ENCODE peak calls at places on chromosomes 3 and 15, in five cellular contexts. R is WTC11, E is HepG2, L is GM12878, U is K562. H is an unnamed sample.

GRCh38 chr3:33131328-33132018 is 17.7 kb downstream of the CRTAP start:
- DNase-seq in R (peak; percentile 63), E (peak; percentile 66), L (no peak), U (peak; percentile 71), H (peak; percentile 41)

GRCh38 chr3:114565201-114565600 is 271.4 kb downstream of the TIGIT start:
- DNase-seq in R (no peak), E (no peak), L (no peak), U (no peak), H (no peak)

GRCh38 chr3:155428558-155428957 is 135.1 kb upstream of the STRIT1 start:
- DNase-seq in R (no peak), E (no peak), L (no peak), U (no peak), H (no peak)

GRCh38 chr3:174821477-174821876 is 37.7 kb upstream of the NAALADL2 start:
- DNase-seq in R (no peak), E (no peak), L (no peak), U (no peak), H (no peak)

GRCh38 chr3:194212021-194212868 is 76.3 kb downstream of the HES1 start:
- DNase-seq in R (no peak), E (no peak), L (no peak), U (no peak), H (no peak)

GRCh38 chr3:126617574-126617973 is 37.4 kb downstream of the TXNRD3 start:
- DNase-seq in R (no peak), E (no peak), L (no peak), U (no peak), H (no peak)

GRCh38 chr3:120764206-120764605 is 21.7 kb downstream of the GTF2E1 start:
- DNase-seq in R (no peak), E (no peak), L (no peak), U (no peak), H (no peak)

GRCh38 chr15:75651810-75652543 is 4.3 kb downstream of the SNX33 start:
- DNase-seq in R (no peak), E (no peak), L (no peak), U (no peak), H (no peak)

GRCh38 chr15:39188930-39189329 is 391.9 kb upstream of the THBS1 start:
- DNase-seq in R (no peak), E (peak; percentile 37), L (no peak), U (no peak), H (no peak)

GRCh38 chr3:58116985-58117384 is 93.8 kb downstream of the DNASE1L3 start:
- DNase-seq in R (no peak), E (no peak), L (no peak), U (no peak), H (no peak)

GRCh38 chr3:13702226-13702820 is 153.4 kb downstream of the FBLN2 start:
- DNase-seq in R (no peak), E (no peak), L (no peak), U (no peak), H (no peak)

GRCh38 chr15:41827290-41827879 is 507 bp upstream of the JMJD7 start:
- DNase-seq in R (peak; percentile 55), E (no peak), L (no peak), U (peak; percentile 31), H (no peak)

GRCh38 chr3:180229113-180229512 is 192.4 kb upstream of the PEX5L start:
- DNase-seq in R (no peak), E (no peak), L (no peak), U (no peak), H (no peak)

GRCh38 chr3:124837065-124837464 is 50.1 kb downstream of the ITGB5 start:
- DNase-seq in R (no peak), E (no peak), L (no peak), U (no peak), H (no peak)

GRCh38 chr3:193997228-193998192 is 138.4 kb upstream of the HES1 start:
- DNase-seq in R (no peak), E (no peak), L (no peak), U (no peak), H (no peak)

GRCh38 chr3:74067296-74067695 is 442.6 kb upstream of the PDZRN3 start:
- DNase-seq in R (no peak), E (no peak), L (no peak), U (no peak), H (no peak)

GRCh38 chr15:44501768-44502366 is 35.1 kb upstream of the EIF3J start:
- DNase-seq in R (no peak), E (peak; percentile 27), L (no peak), U (peak; percentile 32), H (no peak)

GRCh38 chr3:65854606-65855304 is 184.0 kb downstream of the MAGI1 start:
- DNase-seq in R (no peak), E (no peak), L (no peak), U (no peak), H (no peak)

DNA sequence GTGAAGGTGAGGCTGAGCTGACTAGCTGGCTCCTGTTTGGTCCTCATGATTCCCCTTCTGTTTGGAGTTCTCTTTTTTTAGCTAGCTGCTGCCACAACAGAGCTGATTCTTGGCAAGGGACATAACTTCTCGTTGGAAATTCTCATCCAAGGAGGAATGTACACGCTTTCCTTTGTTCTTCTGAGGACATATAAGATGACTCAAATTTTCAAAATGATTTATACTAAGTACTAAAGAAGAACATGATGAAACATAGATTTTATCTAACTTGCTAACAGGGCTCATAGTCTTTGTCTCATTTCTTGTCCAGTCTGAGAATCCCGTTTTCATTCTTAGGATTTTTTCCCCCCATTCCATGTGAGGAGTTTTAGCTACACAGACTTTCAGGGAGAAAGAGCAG is 2.9 kb upstream of the TFG start:
- DNase-seq in R (no peak), E (no peak), L (no peak), U (no peak), H (no peak)
- TF ChIP-seq SP1 in R (no peak), E (no peak), L (no peak), U (no peak), H (no peak)

GRCh38 chr15:47500823-47501222 is 216.5 kb upstream of the SEMA6D start:
- DNase-seq in R (no peak), E (no peak), L (no peak), U (no peak), H (no peak)

GRCh38 chr15:47496343-47497185 is 220.7 kb upstream of the SEMA6D start:
- DNase-seq in R (no peak), E (no peak), L (no peak), U (no peak), H (no peak)
- TF ChIP-seq ATF2 in R (no peak), E (no peak), L (no peak), U (no peak), H (no peak)

DNA sequence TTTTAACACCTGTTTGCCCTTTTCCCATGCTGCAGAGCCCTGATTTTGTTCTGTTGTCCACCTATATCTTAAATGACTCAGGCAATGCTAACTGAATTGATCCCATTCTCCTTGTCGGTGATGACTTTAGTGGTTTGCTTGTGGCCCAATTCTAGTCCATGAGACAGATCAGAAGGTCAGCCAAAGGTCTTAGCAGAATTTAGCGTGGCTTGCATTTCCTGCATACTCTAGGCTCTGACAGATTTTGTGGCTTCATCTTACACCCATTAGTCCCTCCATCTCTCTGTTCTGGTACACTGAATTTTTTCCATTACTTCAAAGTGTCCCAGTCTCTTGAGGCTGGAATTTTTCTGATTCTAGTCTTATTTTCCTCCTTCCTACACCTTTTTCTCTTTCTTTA is 161.9 kb downstream of the STAC start:
- DNase-seq in R (no peak), E (no peak), L (no peak), U (no peak), H (no peak)
- TF ChIP-seq SP1 in R (no peak), E (no peak), L (no peak), U (no peak), H (no peak)

GRCh38 chr15:51104512-51104911 is 9.8 kb upstream of the TNFAIP8L3 start:
- DNase-seq in R (no peak), E (no peak), L (no peak), U (no peak), H (no peak)
- TF ChIP-seq ATF2 in R (no peak), E (no peak), L (no peak), U (no peak), H (no peak)